ENCODE peak calls at places on chromosome 13, in seven cellular contexts. T is neuronal stem cell; P is heart left ventricle; M is left lung; B is mammary epithelial cell; C is DND-41; N is CD8-positive, alpha-beta memory T cell. F is an unnamed sample.
A peak's percentile ranks its signal among the peaks of the same experiment; 100 is the strongest.

GRCh38 chr13:70390064-70390463 is 281.8 kb upstream of the KLHL1 start:
- DNase-seq in C (no peak), N (no peak), T (no peak), M (no peak), P (no peak), B (no peak), F (no peak)

GRCh38 chr13:105464249-105464648 is 1071.2 kb downstream of the EFNB2 start:
- DNase-seq in B (peak; percentile 68), M (no peak), N (no peak), T (no peak), P (no peak), C (no peak), F (no peak)

GRCh38 chr13:31242935-31243334 is 43.2 kb downstream of the B3GLCT start:
- DNase-seq in T (no peak), B (no peak), P (no peak), N (no peak), C (no peak), M (no peak), F (no peak)

GRCh38 chr13:48096670-48097069 is 1.8 kb upstream of the MED4 start:
- DNase-seq in C (no peak), B (no peak), M (no peak), N (no peak), P (no peak), T (no peak), F (no peak)

GRCh38 chr13:24071423-24072075 is 89.0 kb upstream of the SPATA13 start:
- DNase-seq in N (no peak), P (no peak), C (no peak), M (no peak), T (no peak), B (peak; percentile 7), F (no peak)

GRCh38 chr13:27273658-27274425 is 3.2 kb downstream of the RASL11A start:
- DNase-seq in P (peak; percentile 53), N (no peak), M (no peak), C (no peak), T (no peak), B (no peak), F (no peak)

GRCh38 chr13:73340069-73340468 is 281.3 kb downstream of the KLF5 start:
- DNase-seq in M (no peak), N (no peak), P (no peak), T (no peak), C (no peak), B (peak; percentile 33), F (no peak)

GRCh38 chr13:42377640-42378382 is 105.9 kb downstream of the AKAP11 start:
- DNase-seq in C (peak; percentile 41), T (no peak), P (no peak), N (peak; percentile 52), B (no peak), M (no peak), F (no peak)

GRCh38 chr13:71021810-71022422 is 845.1 kb downstream of the DACH1 start:
- DNase-seq in C (no peak), T (no peak), P (no peak), N (no peak), M (no peak), B (no peak), F (no peak)

GRCh38 chr13:50676602-50677001 is 166.9 kb downstream of the DLEU7 start:
- DNase-seq in N (peak; percentile 35), C (no peak), T (no peak), B (peak; percentile 50), M (no peak), P (no peak), F (no peak)

GRCh38 chr13:101382086-101382485 is 34.2 kb downstream of the NALCN start:
- DNase-seq in T (no peak), C (no peak), N (no peak), P (no peak), M (no peak), B (no peak), F (no peak)

GRCh38 chr13:98105929-98106336 is 37.0 kb upstream of the FARP1 start:
- DNase-seq in B (no peak), P (peak; percentile 64), N (no peak), T (no peak), M (no peak), C (peak; percentile 8), F (no peak)

GRCh38 chr13:77883328-77883727 is 35.3 kb downstream of the EDNRB start:
- DNase-seq in M (no peak), P (no peak), N (no peak), C (no peak), B (no peak), T (no peak), F (no peak)

GRCh38 chr13:33123066-33123940 is 107.1 kb downstream of the KL start:
- DNase-seq in M (no peak), P (peak; percentile 66), T (no peak), B (no peak), C (no peak), N (no peak), F (peak; percentile 60)

GRCh38 chr13:19161308-19161707 is 20.3 kb downstream of the TUBA3C start:
- DNase-seq in C (no peak), T (no peak), M (no peak), P (no peak), B (no peak), N (no peak), F (no peak)
- H3K9me3 ChIP-seq in C (peaks cover 7% of the 10 kb centered on the region), T (peaks cover 65% of the 10 kb centered on the region), M (peaks cover 31% of the 10 kb centered on the region), P (peaks cover 13% of the 10 kb centered on the region), B (peaks cover 56% of the 10 kb centered on the region), N (no peaks in the 10 kb centered on the region), F (no peaks in the 10 kb centered on the region)

GRCh38 chr13:21079761-21080730 is 18.7 kb upstream of the LATS2 start:
- DNase-seq in M (no peak), T (no peak), N (no peak), C (no peak), B (peak; percentile 64), P (peak; percentile 40), F (peak; percentile 30)
- H3K4me3 ChIP-seq in M (no peak overlapping the region), T (no peak overlapping the region), N (no peak overlapping the region), C (no peak overlapping the region), B (no peak overlapping the region), P (peak overlapping the region; percentile 28), F (no peak overlapping the region)

DNA sequence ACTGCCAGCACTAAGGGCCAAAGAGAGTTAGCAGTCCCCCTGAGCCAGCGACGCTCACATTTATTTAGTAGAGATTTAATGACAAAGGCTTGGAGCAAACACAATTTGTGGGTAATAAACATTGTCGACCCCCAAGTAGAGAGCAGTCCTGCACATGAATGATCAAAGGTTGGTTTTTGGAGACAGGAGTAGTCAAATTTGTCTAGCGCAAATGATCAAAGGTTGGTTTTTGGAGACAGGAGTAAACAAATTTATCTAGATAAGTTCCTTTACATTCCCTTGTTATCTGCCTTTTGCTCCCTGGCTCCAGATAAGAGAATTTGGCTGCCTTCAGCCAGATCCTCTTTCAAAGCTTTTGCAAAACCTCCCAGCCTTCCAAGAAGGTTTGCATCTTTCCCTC is 26.9 kb downstream of the METTL21C start:
- DNase-seq in B (no peak), N (no peak), T (no peak), C (no peak), P (no peak), M (no peak), F (no peak)
- H3K9me3 ChIP-seq in B (no peaks in the 10 kb centered on the region), N (peaks cover 5% of the 10 kb centered on the region), T (peaks cover 13% of the 10 kb centered on the region), C (peaks cover 28% of the 10 kb centered on the region), P (peaks cover 9% of the 10 kb centered on the region), M (no peaks in the 10 kb centered on the region), F (peaks cover 13% of the 10 kb centered on the region)

DNA sequence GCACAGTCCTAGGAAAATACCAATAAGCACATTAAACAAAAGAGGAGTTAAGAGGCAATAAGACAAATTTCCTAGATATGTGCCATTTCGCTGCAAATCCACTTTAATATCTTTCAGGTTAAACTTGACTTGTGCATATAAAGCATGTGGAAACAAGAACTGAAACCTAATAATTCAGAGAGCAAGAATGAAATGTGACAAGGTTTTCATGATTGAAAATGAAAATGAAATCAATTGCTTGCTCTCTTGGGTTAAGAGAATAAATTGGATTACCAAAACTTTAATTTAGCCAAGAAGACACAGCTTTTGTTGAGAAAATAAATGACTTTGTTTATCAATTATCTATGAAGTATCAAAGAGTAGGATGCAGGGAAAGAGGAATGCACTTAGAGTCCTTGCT is 210.9 kb upstream of the SLC10A2 start:
- DNase-seq in P (no peak), B (no peak), C (no peak), T (no peak), M (no peak), N (no peak), F (no peak)
- H3K4me3 ChIP-seq in P (no peak overlapping the region), B (no peak overlapping the region), C (no peak overlapping the region), T (no peak overlapping the region), M (no peak overlapping the region), N (no peak overlapping the region), F (no peak overlapping the region)

GRCh38 chr13:28448959-28449358 is 46.0 kb downstream of the FLT1 start:
- DNase-seq in C (no peak), M (no peak), N (no peak), B (no peak), T (no peak), P (no peak), F (no peak)
- H3K9me3 ChIP-seq in C (peaks cover 4% of the 10 kb centered on the region), M (peaks cover 18% of the 10 kb centered on the region), N (no peaks in the 10 kb centered on the region), B (no peaks in the 10 kb centered on the region), T (peaks cover 4% of the 10 kb centered on the region), P (peaks cover 32% of the 10 kb centered on the region), F (no peaks in the 10 kb centered on the region)

DNA sequence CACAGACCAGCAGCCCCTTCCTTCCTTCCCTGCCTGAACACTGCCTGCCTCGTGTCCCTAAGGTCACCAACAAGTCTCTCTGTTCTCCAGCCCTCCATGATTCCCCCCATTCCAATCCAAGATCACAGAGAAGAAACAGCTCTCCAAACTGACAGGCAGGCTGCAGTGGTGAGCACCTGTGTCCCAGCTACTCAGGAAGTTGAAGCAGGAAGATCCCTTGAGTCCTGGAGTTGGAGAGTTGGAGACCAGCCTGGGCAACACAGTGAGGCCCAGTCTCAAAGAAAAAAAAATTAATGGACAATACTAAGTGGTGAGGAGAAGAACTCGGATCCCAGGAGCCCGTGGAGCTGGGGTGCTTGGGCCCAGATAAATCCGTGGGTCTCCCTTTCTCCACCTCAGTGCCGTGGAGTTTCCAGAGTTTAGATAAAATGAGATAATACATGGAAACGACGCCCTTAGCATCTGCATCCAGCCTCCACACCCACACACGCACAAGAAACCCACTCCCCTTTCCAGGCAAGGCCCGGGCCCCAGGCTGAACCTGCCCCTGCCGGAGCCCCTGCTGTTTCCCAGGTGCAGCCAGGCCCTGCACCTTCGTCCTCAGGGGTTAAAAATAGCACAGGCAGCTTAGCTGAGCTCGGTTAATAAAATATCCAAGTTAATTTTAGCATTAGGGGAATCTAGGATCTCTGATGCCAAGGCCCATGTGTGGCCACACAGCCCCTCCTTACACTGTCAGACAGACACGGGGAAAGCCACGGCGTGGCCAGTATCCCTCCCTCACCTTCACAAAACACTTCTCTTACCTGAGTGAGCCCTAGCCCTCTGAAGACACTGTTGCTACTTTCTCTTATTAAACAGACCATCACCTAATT is 4.7 kb downstream of the RASA3 start:
- DNase-seq in B (no peak), M (peak; percentile 44), P (no peak), C (no peak), N (no peak), T (no peak), F (no peak)
- H3K4me3 ChIP-seq in B (no peak overlapping the region), M (no peak overlapping the region), P (peak overlapping the region; percentile 36), C (no peak overlapping the region), N (peak overlapping the region; percentile 89), T (no peak overlapping the region), F (no peak overlapping the region)

F was measured in tibial nerve.